ENCODE peak calls at places on chromosomes 11 and 22, in nine cellular contexts. R, N, G, W, E, Z, T, D and M are unnamed samples.

GRCh38 chr22:45828836-45829235 is 148.1 kb downstream of the WNT7B start:
- DNase-seq in R (no peak), N (no peak), G (no peak), W (no peak), E (no peak), Z (no peak), T (no peak), D (no peak), M (no peak)

GRCh38 chr22:46465793-46466192 is 71.6 kb downstream of the CELSR1 start:
- DNase-seq in R (no peak), N (no peak), G (no peak), W (no peak), E (no peak), Z (no peak), T (no peak), D (no peak), M (no peak)

GRCh38 chr11:83671295-83671694 is 385.1 kb upstream of the CCDC90B start:
- DNase-seq in R (no peak), N (no peak), G (peak; percentile 9), W (no peak), E (no peak), Z (no peak), T (no peak), D (no peak), M (no peak)

GRCh38 chr11:1563697-1564534 is 8.2 kb downstream of the DUSP8 start:
- DNase-seq in R (no peak), N (no peak), G (no peak), W (no peak), E (no peak), Z (no peak), T (no peak), D (no peak), M (no peak)

GRCh38 chr11:83656931-83657330 is 370.8 kb upstream of the CCDC90B start:
- DNase-seq in R (no peak), N (no peak), G (no peak), W (no peak), E (no peak), Z (no peak), T (no peak), D (no peak), M (no peak)

GRCh38 chr11:103545551-103545950 is 436.3 kb downstream of the DYNC2H1 start:
- DNase-seq in R (no peak), N (no peak), G (no peak), W (no peak), E (no peak), Z (no peak), T (no peak), D (no peak), M (no peak)

GRCh38 chr11:69642913-69643632 is 2.1 kb downstream of the CCND1 start:
- DNase-seq in R (peak; percentile 77), N (peak; percentile 71), G (peak; percentile 32), W (peak; percentile 86), E (no peak), Z (peak; percentile 83), T (peak; percentile 72), D (peak; percentile 90), M (peak; percentile 84)

GRCh38 chr11:101945418-101945817 is 29.1 kb upstream of the ANGPTL5 start:
- DNase-seq in R (no peak), N (no peak), G (no peak), W (no peak), E (no peak), Z (no peak), T (no peak), D (no peak), M (no peak)

GRCh38 chr11:134686418-134686817 is 274.4 kb upstream of the B3GAT1 start:
- DNase-seq in R (no peak), N (no peak), G (no peak), W (no peak), E (no peak), Z (no peak), T (no peak), D (no peak), M (no peak)

GRCh38 chr22:38569181-38569971 is 607 bp downstream of the DMC1 start:
- DNase-seq in R (no peak), N (no peak), G (no peak), W (no peak), E (no peak), Z (no peak), T (no peak), D (no peak), M (no peak)

GRCh38 chr11:119772581-119772980 is 43.6 kb upstream of the NECTIN1 start:
- DNase-seq in R (no peak), N (no peak), G (no peak), W (no peak), E (no peak), Z (no peak), T (no peak), D (no peak), M (no peak)

GRCh38 chr22:19270873-19271272 is 20.6 kb downstream of the CLTCL1 start:
- DNase-seq in R (no peak), N (no peak), G (no peak), W (no peak), E (no peak), Z (no peak), T (no peak), D (no peak), M (no peak)

GRCh38 chr11:18013790-18014507 is 1.1 kb upstream of the SERGEF start:
- DNase-seq in R (no peak), N (no peak), G (peak; percentile 34), W (no peak), E (no peak), Z (peak; percentile 3), T (no peak), D (no peak), M (peak; percentile 8)

GRCh38 chr11:12611352-12611751 is 62.9 kb upstream of the TEAD1 start:
- DNase-seq in R (no peak), N (no peak), G (no peak), W (no peak), E (no peak), Z (no peak), T (no peak), D (no peak), M (no peak)

GRCh38 chr11:117045956-117046355 is 52.3 kb downstream of the SIK3 start:
- DNase-seq in R (no peak), N (peak; percentile 80), G (peak; percentile 20), W (no peak), E (no peak), Z (no peak), T (no peak), D (no peak), M (no peak)

GRCh38 chr11:34036456-34036855 is 15.1 kb upstream of the CAPRIN1 start:
- DNase-seq in R (no peak), N (no peak), G (no peak), W (no peak), E (no peak), Z (no peak), T (no peak), D (no peak), M (no peak)

GRCh38 chr11:11313426-11313825 is 39.6 kb downstream of the CSNK2A3 start:
- DNase-seq in R (no peak), N (peak; percentile 93), G (peak; percentile 6), W (no peak), E (no peak), Z (no peak), T (no peak), D (no peak), M (no peak)

GRCh38 chr22:36549033-36549432 is 20.1 kb upstream of the EIF3D start:
- DNase-seq in R (no peak), N (no peak), G (no peak), W (no peak), E (no peak), Z (no peak), T (no peak), D (no peak), M (no peak)

GRCh38 chr11:46450846-46451470 is 59.4 kb upstream of the CHRM4 start:
- DNase-seq in R (no peak), N (no peak), G (no peak), W (no peak), E (no peak), Z (no peak), T (no peak), D (no peak), M (no peak)

GRCh38 chr11:126459691-126460404 is 104.4 kb downstream of the ST3GAL4 start:
- DNase-seq in R (no peak), N (no peak), G (no peak), W (no peak), E (no peak), Z (no peak), T (no peak), D (no peak), M (peak; percentile 54)

GRCh38 chr11:63698976-63699733 is 17.9 kb downstream of the RTN3 start:
- DNase-seq in R (no peak), N (no peak), G (no peak), W (no peak), E (no peak), Z (no peak), T (no peak), D (no peak), M (no peak)

GRCh38 chr11:126591966-126592489 is 236.5 kb downstream of the ST3GAL4 start:
- DNase-seq in R (no peak), N (peak; percentile 68), G (no peak), W (no peak), E (no peak), Z (no peak), T (no peak), D (no peak), M (no peak)

GRCh38 chr11:75394086-75394840 is 5.1 kb upstream of the RPS3 start:
- DNase-seq in R (no peak), N (no peak), G (no peak), W (no peak), E (no peak), Z (no peak), T (no peak), D (no peak), M (no peak)

GRCh38 chr22:24554316-24555159 is at the start of gene GUCD1:
- DNase-seq in R (peak; percentile 8), N (peak; percentile 36), G (no peak), W (no peak), E (no peak), Z (peak; percentile 18), T (no peak), D (no peak), M (peak; percentile 27)

GRCh38 chr11:110125632-110126031 is 32.4 kb downstream of the ZC3H12C start:
- DNase-seq in R (no peak), N (peak; percentile 34), G (no peak), W (no peak), E (no peak), Z (no peak), T (no peak), D (no peak), M (peak; percentile 62)

GRCh38 chr22:45321827-45322226 is 12.1 kb downstream of the FAM118A start:
- DNase-seq in R (no peak), N (no peak), G (no peak), W (no peak), E (no peak), Z (no peak), T (no peak), D (no peak), M (no peak)

GRCh38 chr11:45174168-45174835 is 27.9 kb downstream of the PRDM11 start:
- DNase-seq in R (no peak), N (no peak), G (no peak), W (no peak), E (no peak), Z (no peak), T (no peak), D (no peak), M (no peak)

GRCh38 chr22:23565942-23566715 is 14.0 kb downstream of the IGLL1 start:
- DNase-seq in R (no peak), N (no peak), G (no peak), W (no peak), E (no peak), Z (peak; percentile 64), T (no peak), D (no peak), M (no peak)

GRCh38 chr22:17824452-17824851 is 50.2 kb upstream of the BID start:
- DNase-seq in R (no peak), N (no peak), G (no peak), W (no peak), E (no peak), Z (no peak), T (no peak), D (no peak), M (no peak)

GRCh38 chr11:106216281-106216680 is 138.8 kb downstream of the AASDHPPT start:
- DNase-seq in R (no peak), N (no peak), G (no peak), W (no peak), E (no peak), Z (no peak), T (no peak), D (no peak), M (peak; percentile 14)

GRCh38 chr11:413120-414081 is 1.4 kb downstream of the SIGIRR start:
- DNase-seq in R (no peak), N (no peak), G (no peak), W (no peak), E (no peak), Z (no peak), T (no peak), D (no peak), M (no peak)